ENCODE peak calls at places on chromosome 10, in ten cellular contexts. I, K, V, T, Q, Y, X, P, S and N are unnamed samples.

GRCh38 chr10:97134202-97134601 is 51.6 kb downstream of the SLIT1 start:
- DNase-seq in I (no peak), K (no peak), V (no peak), T (no peak), Q (no peak), Y (no peak), X (no peak), P (no peak), S (no peak), N (no peak)

GRCh38 chr10:127151981-127152699 is 44.3 kb downstream of the INSYN2A start:
- DNase-seq in I (no peak), K (no peak), V (peak; percentile 66), T (no peak), Q (no peak), Y (no peak), X (peak; percentile 84), P (no peak), S (no peak), N (no peak)

GRCh38 chr10:17474595-17474994 is 20.2 kb upstream of the ST8SIA6 start:
- DNase-seq in I (no peak), K (no peak), V (peak; percentile 26), T (no peak), Q (no peak), Y (no peak), X (no peak), P (no peak), S (no peak), N (no peak)

GRCh38 chr10:113549856-113550255 is 3.0 kb upstream of the HABP2 start:
- DNase-seq in I (no peak), K (peak; percentile 44), V (no peak), T (no peak), Q (no peak), Y (no peak), X (no peak), P (no peak), S (no peak), N (no peak)

GRCh38 chr10:52314822-52315552 is 906 bp downstream of the DKK1 start:
- DNase-seq in I (no peak), K (peak; percentile 53), V (peak; percentile 40), T (no peak), Q (no peak), Y (no peak), X (peak; percentile 63), P (no peak), S (no peak), N (no peak)

GRCh38 chr10:101354584-101355070 is 662 bp downstream of the BTRC start:
- DNase-seq in I (no peak), K (no peak), V (no peak), T (no peak), Q (no peak), Y (no peak), X (no peak), P (no peak), S (no peak), N (no peak)

GRCh38 chr10:45495438-45496152 is 121.6 kb downstream of the ALOX5 start:
- DNase-seq in I (no peak), K (no peak), V (peak; percentile 41), T (no peak), Q (no peak), Y (no peak), X (no peak), P (no peak), S (no peak), N (no peak)

GRCh38 chr10:131750973-131751826 is 149.6 kb upstream of the PPP2R2D start:
- DNase-seq in I (no peak), K (no peak), V (no peak), T (no peak), Q (no peak), Y (no peak), X (no peak), P (peak; percentile 25), S (peak; percentile 30), N (no peak)

GRCh38 chr10:31765546-31765945 is 163.1 kb downstream of the ARHGAP12 start:
- DNase-seq in I (no peak), K (no peak), V (no peak), T (no peak), Q (no peak), Y (no peak), X (no peak), P (no peak), S (no peak), N (no peak)

GRCh38 chr10:28302012-28302667 is 724 bp downstream of the MPP7 start:
- DNase-seq in I (no peak), K (no peak), V (no peak), T (no peak), Q (peak; percentile 79), Y (no peak), X (no peak), P (no peak), S (no peak), N (no peak)

GRCh38 chr10:110005716-110006115 is 2.1 kb upstream of the ADD3 start:
- DNase-seq in I (no peak), K (peak; percentile 10), V (peak; percentile 89), T (no peak), Q (no peak), Y (peak; percentile 47), X (no peak), P (no peak), S (peak; percentile 70), N (peak; percentile 78)

GRCh38 chr10:58781873-58782488 is 269.3 kb downstream of the BICC1 start:
- DNase-seq in I (no peak), K (peak; percentile 36), V (peak; percentile 68), T (no peak), Q (no peak), Y (no peak), X (no peak), P (no peak), S (no peak), N (peak; percentile 15)

GRCh38 chr10:110263164-110263563 is 41.6 kb downstream of the SMNDC1 start:
- DNase-seq in I (no peak), K (no peak), V (no peak), T (no peak), Q (no peak), Y (no peak), X (no peak), P (no peak), S (no peak), N (no peak)

GRCh38 chr10:83545901-83546391 is 593.4 kb upstream of the GHITM start:
- DNase-seq in I (no peak), K (peak; percentile 55), V (no peak), T (no peak), Q (no peak), Y (no peak), X (no peak), P (no peak), S (no peak), N (no peak)

GRCh38 chr10:25047088-25047487 is 30.7 kb downstream of the THNSL1 start:
- DNase-seq in I (no peak), K (no peak), V (no peak), T (no peak), Q (no peak), Y (no peak), X (no peak), P (no peak), S (no peak), N (no peak)

GRCh38 chr10:102715880-102716279 is 1.4 kb downstream of the SFXN2 start:
- DNase-seq in I (no peak), K (no peak), V (no peak), T (no peak), Q (no peak), Y (no peak), X (no peak), P (no peak), S (no peak), N (no peak)
- H3K4me3 ChIP-seq in I (no peak overlapping the region), K (no peak overlapping the region), V (no peak overlapping the region), T (no peak overlapping the region), Q (no peak overlapping the region), Y (no peak overlapping the region), X (no peak overlapping the region), P (no peak overlapping the region), S (no peak overlapping the region), N (no peak overlapping the region)

DNA sequence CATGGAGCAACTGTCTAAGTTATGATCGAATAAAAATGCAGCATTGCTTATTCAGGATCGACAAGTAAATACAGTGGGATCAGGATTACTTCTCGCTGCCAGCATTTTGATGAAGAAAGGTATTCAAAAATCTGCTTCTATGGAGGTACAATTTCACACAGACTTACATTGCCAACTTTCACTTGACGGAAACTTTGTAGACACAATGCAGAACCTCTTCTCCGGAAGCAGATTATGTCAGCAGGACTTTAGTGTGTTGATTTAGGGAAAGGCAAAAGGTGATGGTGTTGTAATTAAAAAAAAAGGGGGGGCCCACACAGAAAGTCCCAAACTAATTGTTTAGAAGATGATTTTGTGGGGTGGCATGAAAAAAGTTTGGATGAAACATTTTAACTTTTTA is 462.4 kb upstream of the KLF6 start:
- DNase-seq in I (no peak), K (no peak), V (no peak), T (no peak), Q (no peak), Y (no peak), X (no peak), P (no peak), S (no peak), N (no peak)
- H3K4me3 ChIP-seq in I (no peak overlapping the region), K (peak overlapping the region; percentile 48), V (peak overlapping the region; percentile 37), T (no peak overlapping the region), Q (no peak overlapping the region), Y (no peak overlapping the region), X (no peak overlapping the region), P (no peak overlapping the region), S (no peak overlapping the region), N (no peak overlapping the region)

GRCh38 chr10:35559416-35559815 is 45.7 kb upstream of the GJD4 start:
- DNase-seq in I (no peak), K (no peak), V (no peak), T (no peak), Q (no peak), Y (no peak), X (no peak), P (no peak), S (no peak), N (no peak)
- H3K4me3 ChIP-seq in I (no peak overlapping the region), K (no peak overlapping the region), V (no peak overlapping the region), T (no peak overlapping the region), Q (no peak overlapping the region), Y (no peak overlapping the region), X (no peak overlapping the region), P (no peak overlapping the region), S (no peak overlapping the region), N (no peak overlapping the region)

GRCh38 chr10:93475871-93476270 is 6.3 kb downstream of the MYOF start:
- DNase-seq in I (peak; percentile 43), K (no peak), V (peak; percentile 86), T (no peak), Q (peak; percentile 31), Y (no peak), X (no peak), P (no peak), S (no peak), N (no peak)

GRCh38 chr10:93475227-93475626 is 6.9 kb downstream of the MYOF start:
- DNase-seq in I (no peak), K (no peak), V (no peak), T (no peak), Q (no peak), Y (no peak), X (no peak), P (no peak), S (no peak), N (no peak)

GRCh38 chr10:93478873-93479272 is 3.3 kb downstream of the MYOF start:
- DNase-seq in I (no peak), K (no peak), V (no peak), T (no peak), Q (no peak), Y (no peak), X (no peak), P (no peak), S (peak; percentile 34), N (no peak)

GRCh38 chr10:93473804-93474472 is 8.2 kb downstream of the MYOF start:
- DNase-seq in I (no peak), K (no peak), V (peak; percentile 52), T (no peak), Q (no peak), Y (no peak), X (no peak), P (no peak), S (peak; percentile 50), N (no peak)

GRCh38 chr10:93476756-93477155 is 5.4 kb downstream of the MYOF start:
- DNase-seq in I (no peak), K (no peak), V (no peak), T (no peak), Q (peak; percentile 11), Y (no peak), X (no peak), P (no peak), S (no peak), N (no peak)
- H3K4me3 ChIP-seq in I (no peak overlapping the region), K (no peak overlapping the region), V (no peak overlapping the region), T (no peak overlapping the region), Q (no peak overlapping the region), Y (no peak overlapping the region), X (no peak overlapping the region), P (no peak overlapping the region), S (no peak overlapping the region), N (no peak overlapping the region)